ENCODE peak calls at places on chromosomes 13 and 19, in nine cellular contexts. One of them, this sample, is unnamed.

GRCh38 chr19:43471091-43471490 is 5.7 kb upstream of the LYPD3 start:
- DNase-seq in mammary epithelial cell: peak; percentile 44
- DNase-seq in heart right ventricle: no peak
- DNase-seq in A549: no peak
- DNase-seq in DND-41: no peak
- DNase-seq in lung: no peak
- DNase-seq in Peyer's patch: no peak
- DNase-seq in pancreas: no peak
- DNase-seq in psoas muscle: no peak
- DNase-seq in this sample: no peak

GRCh38 chr13:20680416-20681080 is 23.0 kb upstream of the IL17D start:
- DNase-seq in mammary epithelial cell: no peak
- DNase-seq in heart right ventricle: no peak
- DNase-seq in A549: no peak
- DNase-seq in DND-41: no peak
- DNase-seq in lung: no peak
- DNase-seq in Peyer's patch: no peak
- DNase-seq in pancreas: no peak
- DNase-seq in psoas muscle: no peak
- DNase-seq in this sample: no peak

GRCh38 chr19:15101479-15102082 is 5.6 kb upstream of the SYDE1 start:
- DNase-seq in mammary epithelial cell: peak; percentile 26
- DNase-seq in heart right ventricle: no peak
- DNase-seq in A549: no peak
- DNase-seq in DND-41: peak; percentile 68
- DNase-seq in lung: no peak
- DNase-seq in Peyer's patch: no peak
- DNase-seq in pancreas: no peak
- DNase-seq in psoas muscle: no peak
- DNase-seq in this sample: peak; percentile 90

GRCh38 chr13:40127925-40128324 is 472.5 kb downstream of the COG6 start:
- DNase-seq in mammary epithelial cell: no peak
- DNase-seq in heart right ventricle: no peak
- DNase-seq in A549: no peak
- DNase-seq in DND-41: no peak
- DNase-seq in lung: no peak
- DNase-seq in Peyer's patch: no peak
- DNase-seq in pancreas: no peak
- DNase-seq in psoas muscle: no peak
- DNase-seq in this sample: no peak

GRCh38 chr13:23755040-23755439 is 134.2 kb downstream of the MIPEP start:
- DNase-seq in mammary epithelial cell: no peak
- DNase-seq in heart right ventricle: no peak
- DNase-seq in A549: no peak
- DNase-seq in DND-41: no peak
- DNase-seq in lung: no peak
- DNase-seq in Peyer's patch: no peak
- DNase-seq in pancreas: no peak
- DNase-seq in psoas muscle: no peak
- DNase-seq in this sample: no peak

GRCh38 chr19:32971012-32971595 is 654 bp downstream of the CEP89 start:
- DNase-seq in mammary epithelial cell: no peak
- DNase-seq in heart right ventricle: no peak
- DNase-seq in A549: no peak
- DNase-seq in DND-41: no peak
- DNase-seq in lung: no peak
- DNase-seq in Peyer's patch: no peak
- DNase-seq in pancreas: no peak
- DNase-seq in psoas muscle: no peak
- DNase-seq in this sample: no peak

GRCh38 chr13:27583645-27584044 is 36.7 kb downstream of the LNX2 start:
- DNase-seq in mammary epithelial cell: no peak
- DNase-seq in heart right ventricle: no peak
- DNase-seq in A549: no peak
- DNase-seq in DND-41: peak; percentile 51
- DNase-seq in lung: no peak
- DNase-seq in Peyer's patch: no peak
- DNase-seq in pancreas: no peak
- DNase-seq in psoas muscle: no peak
- DNase-seq in this sample: no peak

GRCh38 chr19:35738887-35739229 is 3.4 kb downstream of the IGFLR1 start:
- DNase-seq in mammary epithelial cell: no peak
- DNase-seq in heart right ventricle: no peak
- DNase-seq in A549: no peak
- DNase-seq in DND-41: no peak
- DNase-seq in lung: no peak
- DNase-seq in Peyer's patch: no peak
- DNase-seq in pancreas: no peak
- DNase-seq in psoas muscle: no peak
- DNase-seq in this sample: no peak

GRCh38 chr13:48131481-48131992 is 36.6 kb upstream of the MED4 start:
- DNase-seq in mammary epithelial cell: peak; percentile 80
- DNase-seq in heart right ventricle: no peak
- DNase-seq in A549: no peak
- DNase-seq in DND-41: no peak
- DNase-seq in lung: no peak
- DNase-seq in Peyer's patch: no peak
- DNase-seq in pancreas: no peak
- DNase-seq in psoas muscle: no peak
- DNase-seq in this sample: no peak

GRCh38 chr19:1690570-1691307 is 38.3 kb upstream of the TCF3 start:
- DNase-seq in mammary epithelial cell: peak; percentile 28
- DNase-seq in heart right ventricle: no peak
- DNase-seq in A549: no peak
- DNase-seq in DND-41: peak; percentile 69
- DNase-seq in lung: peak; percentile 40
- DNase-seq in Peyer's patch: peak; percentile 67
- DNase-seq in pancreas: peak; percentile 66
- DNase-seq in psoas muscle: no peak
- DNase-seq in this sample: peak; percentile 94

GRCh38 chr13:101673360-101674105 is 221.1 kb downstream of the ITGBL1 start:
- DNase-seq in mammary epithelial cell: peak; percentile 48
- DNase-seq in heart right ventricle: no peak
- DNase-seq in A549: no peak
- DNase-seq in DND-41: no peak
- DNase-seq in lung: no peak
- DNase-seq in Peyer's patch: no peak
- DNase-seq in pancreas: no peak
- DNase-seq in psoas muscle: no peak
- DNase-seq in this sample: no peak

GRCh38 chr19:18649371-18650047 is 12.7 kb downstream of the KLHL26 start:
- DNase-seq in mammary epithelial cell: peak; percentile 48
- DNase-seq in heart right ventricle: peak; percentile 83
- DNase-seq in A549: no peak
- DNase-seq in DND-41: no peak
- DNase-seq in lung: peak; percentile 45
- DNase-seq in Peyer's patch: no peak
- DNase-seq in pancreas: no peak
- DNase-seq in psoas muscle: peak; percentile 91
- DNase-seq in this sample: peak; percentile 82

GRCh38 chr19:34165295-34165738 is 7.0 kb upstream of the LSM14A start:
- DNase-seq in mammary epithelial cell: no peak
- DNase-seq in heart right ventricle: no peak
- DNase-seq in A549: no peak
- DNase-seq in DND-41: no peak
- DNase-seq in lung: no peak
- DNase-seq in Peyer's patch: no peak
- DNase-seq in pancreas: no peak
- DNase-seq in psoas muscle: no peak
- DNase-seq in this sample: no peak

GRCh38 chr19:4267901-4268815 is 10.9 kb upstream of the SHD start:
- DNase-seq in mammary epithelial cell: no peak
- DNase-seq in heart right ventricle: no peak
- DNase-seq in A549: no peak
- DNase-seq in DND-41: no peak
- DNase-seq in lung: no peak
- DNase-seq in Peyer's patch: peak; percentile 82
- DNase-seq in pancreas: peak; percentile 66
- DNase-seq in psoas muscle: no peak
- DNase-seq in this sample: no peak

GRCh38 chr19:19613456-19613855 is 5.0 kb downstream of the PBX4 start:
- DNase-seq in mammary epithelial cell: peak; percentile 67
- DNase-seq in heart right ventricle: no peak
- DNase-seq in A549: peak; percentile 49
- DNase-seq in DND-41: no peak
- DNase-seq in lung: no peak
- DNase-seq in Peyer's patch: no peak
- DNase-seq in pancreas: no peak
- DNase-seq in psoas muscle: no peak
- DNase-seq in this sample: no peak

GRCh38 chr19:45156751-45157150 is 4.0 kb downstream of the NKPD1 start:
- DNase-seq in mammary epithelial cell: no peak
- DNase-seq in heart right ventricle: no peak
- DNase-seq in A549: no peak
- DNase-seq in DND-41: no peak
- DNase-seq in lung: no peak
- DNase-seq in Peyer's patch: no peak
- DNase-seq in pancreas: no peak
- DNase-seq in psoas muscle: no peak
- DNase-seq in this sample: no peak
- H3K27ac ChIP-seq in mammary epithelial cell: no peak overlapping the region
- H3K27ac ChIP-seq in heart right ventricle: no peak overlapping the region
- H3K27ac ChIP-seq in A549: peak overlapping the region; percentile 60
- H3K27ac ChIP-seq in DND-41: no peak overlapping the region
- H3K27ac ChIP-seq in lung: no peak overlapping the region
- H3K27ac ChIP-seq in Peyer's patch: no peak overlapping the region
- H3K27ac ChIP-seq in pancreas: no peak overlapping the region
- H3K27ac ChIP-seq in psoas muscle: no peak overlapping the region
- H3K27ac ChIP-seq in this sample: no peak overlapping the region

DNA sequence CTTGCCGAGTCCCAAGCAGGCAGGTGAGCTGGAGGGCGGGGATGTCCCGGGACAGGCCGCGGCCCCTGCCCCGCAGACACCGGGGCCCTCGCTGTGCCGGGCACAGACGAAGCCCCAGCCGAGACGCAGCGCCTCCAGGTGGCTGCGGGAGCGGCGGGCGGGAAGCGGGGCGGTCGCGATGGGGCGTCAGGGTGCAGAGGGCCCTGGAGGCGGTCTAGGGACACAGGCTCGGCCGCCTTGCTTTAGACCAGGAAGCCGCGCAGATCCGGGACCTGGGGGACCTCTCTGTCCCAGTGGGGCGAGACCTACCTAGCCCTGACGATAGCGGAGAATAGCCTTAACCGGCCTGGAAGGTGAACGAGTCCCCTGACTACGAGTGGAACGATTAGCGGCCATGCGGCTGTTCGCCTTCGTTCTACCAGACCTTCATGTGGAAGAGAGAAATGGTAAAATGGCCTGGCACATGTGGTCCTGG is 4.2 kb upstream of the ZNF564 start:
- DNase-seq in mammary epithelial cell: no peak
- DNase-seq in heart right ventricle: no peak
- DNase-seq in A549: no peak
- DNase-seq in DND-41: no peak
- DNase-seq in lung: no peak
- DNase-seq in Peyer's patch: no peak
- DNase-seq in pancreas: no peak
- DNase-seq in psoas muscle: no peak
- DNase-seq in this sample: peak; percentile 75
- H3K4me3 ChIP-seq in mammary epithelial cell: no peak overlapping the region
- H3K4me3 ChIP-seq in heart right ventricle: no peak overlapping the region
- H3K4me3 ChIP-seq in A549: no peak overlapping the region
- H3K4me3 ChIP-seq in DND-41: no peak overlapping the region
- H3K4me3 ChIP-seq in lung: no peak overlapping the region
- H3K4me3 ChIP-seq in Peyer's patch: no peak overlapping the region
- H3K4me3 ChIP-seq in pancreas: no peak overlapping the region
- H3K4me3 ChIP-seq in psoas muscle: no peak overlapping the region
- H3K4me3 ChIP-seq in this sample: no peak overlapping the region

DNA sequence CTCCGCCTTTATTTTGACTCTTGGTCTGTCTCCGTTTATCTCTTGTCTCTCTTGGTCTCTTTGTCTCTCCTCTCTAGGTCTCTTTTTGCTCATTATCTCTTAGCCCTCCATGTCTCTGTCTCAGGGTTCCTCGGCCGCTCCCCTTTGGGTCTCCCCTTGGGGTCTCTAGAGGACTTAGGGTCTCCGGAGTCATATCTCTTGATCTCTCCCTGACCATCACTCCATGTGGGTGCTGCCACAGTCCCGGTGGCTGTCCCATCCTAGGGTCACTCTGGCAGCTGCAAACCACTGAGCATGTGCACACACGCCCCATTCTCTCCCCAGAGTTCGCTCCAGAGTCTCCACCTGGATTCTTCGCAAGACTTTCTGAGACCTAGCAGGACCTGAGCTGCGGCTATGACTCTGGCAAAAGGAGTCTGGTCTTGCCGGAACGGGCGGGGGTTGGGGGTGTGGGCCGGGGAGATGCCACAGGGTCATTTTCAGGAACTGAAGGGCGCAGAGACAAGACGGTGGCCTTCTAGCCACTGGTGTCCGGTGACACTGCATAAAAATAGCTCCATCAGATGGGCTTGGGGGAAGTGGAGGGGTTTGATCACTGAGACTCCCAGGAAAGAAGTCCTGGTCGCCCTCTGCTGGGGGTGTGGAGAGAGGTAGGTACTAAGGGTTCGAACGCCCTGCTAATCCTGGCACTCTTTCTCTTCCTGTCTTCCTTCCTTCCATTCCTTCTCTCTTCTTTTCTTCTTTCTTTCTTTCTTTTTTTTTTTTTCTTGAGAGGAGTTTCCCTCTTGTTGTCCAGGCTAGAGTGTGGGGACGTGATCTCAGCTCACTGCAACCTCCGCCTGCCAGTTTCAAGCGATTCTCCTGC is 1.2 kb upstream of the KCNA7 start:
- DNase-seq in mammary epithelial cell: peak; percentile 57
- DNase-seq in heart right ventricle: no peak
- DNase-seq in A549: peak; percentile 65
- DNase-seq in DND-41: peak; percentile 34
- DNase-seq in lung: no peak
- DNase-seq in Peyer's patch: no peak
- DNase-seq in pancreas: no peak
- DNase-seq in psoas muscle: peak; percentile 79
- DNase-seq in this sample: peak; percentile 80
- TF ChIP-seq CTCF in mammary epithelial cell: peak; percentile 49
- TF ChIP-seq CTCF in heart right ventricle: peak; percentile 10
- TF ChIP-seq CTCF in A549: peak; percentile 62
- TF ChIP-seq CTCF in DND-41: peak; percentile 58
- TF ChIP-seq CTCF in lung: no peak
- TF ChIP-seq CTCF in Peyer's patch: no peak
- TF ChIP-seq CTCF in pancreas: no peak
- TF ChIP-seq CTCF in psoas muscle: peak; percentile 51
- TF ChIP-seq CTCF in this sample: peak; percentile 70

DNA sequence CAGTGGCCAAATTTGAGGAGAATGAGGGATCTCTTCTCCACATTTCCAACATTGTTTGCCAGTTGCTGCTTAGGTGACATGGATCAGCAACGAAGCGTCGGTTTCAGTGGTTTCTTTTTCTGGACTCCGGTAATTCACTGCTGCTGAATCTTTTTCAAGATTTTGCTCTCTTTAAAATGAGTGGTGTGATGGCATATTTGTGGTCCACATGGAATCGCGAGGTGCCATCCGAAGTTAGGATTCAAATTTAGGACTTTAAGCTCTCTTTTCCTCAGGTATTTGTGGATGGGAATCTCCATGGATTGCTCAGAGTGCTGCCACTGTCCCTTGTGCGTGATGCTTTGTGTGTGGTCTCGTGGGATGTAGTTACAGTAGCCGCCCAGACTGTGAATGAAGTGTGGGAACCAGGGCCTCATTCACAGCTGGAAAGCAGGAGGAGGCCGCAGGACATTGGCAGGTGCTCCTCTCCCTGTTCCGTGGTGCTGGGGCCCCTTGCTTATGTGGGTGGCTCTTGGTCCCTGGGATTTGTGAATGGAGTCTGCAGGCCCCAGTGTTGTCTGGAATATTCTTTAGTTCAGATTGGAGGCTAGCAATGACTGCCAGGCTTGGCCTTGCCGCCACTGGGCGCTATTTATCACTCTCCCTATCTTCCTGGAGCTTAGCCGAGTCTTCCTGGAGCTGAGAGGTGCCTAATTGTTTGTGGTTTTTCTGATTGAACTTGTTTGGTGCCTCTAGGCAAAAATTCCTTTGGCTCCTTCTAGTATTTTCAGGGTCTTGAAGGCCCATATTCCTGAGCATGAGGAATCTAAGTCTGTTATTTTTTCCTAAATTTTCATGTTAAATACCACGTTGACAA is 1.5 kb downstream of the ILF3 start:
- DNase-seq in mammary epithelial cell: peak; percentile 40
- DNase-seq in heart right ventricle: no peak
- DNase-seq in A549: no peak
- DNase-seq in DND-41: peak; percentile 23
- DNase-seq in lung: no peak
- DNase-seq in Peyer's patch: no peak
- DNase-seq in pancreas: peak; percentile 60
- DNase-seq in psoas muscle: no peak
- DNase-seq in this sample: peak; percentile 70
- H3K27ac ChIP-seq in mammary epithelial cell: peak overlapping the region; percentile 81
- H3K27ac ChIP-seq in heart right ventricle: peak overlapping the region; percentile 97
- H3K27ac ChIP-seq in A549: peak overlapping the region; percentile 99
- H3K27ac ChIP-seq in DND-41: peak overlapping the region; percentile 90
- H3K27ac ChIP-seq in lung: no peak overlapping the region
- H3K27ac ChIP-seq in Peyer's patch: peak overlapping the region; percentile 97
- H3K27ac ChIP-seq in pancreas: peak overlapping the region; percentile 22
- H3K27ac ChIP-seq in psoas muscle: peak overlapping the region; percentile 99
- H3K27ac ChIP-seq in this sample: peak overlapping the region; percentile 100

This sample was measured in endodermal cell.